ENCODE peak calls at places on chromosome 15, in six cellular contexts. H, A, K, U, R and Q are unnamed samples. For H3K27me3, the result is how much of the 10 kb centered on the place peaks cover.

GRCh38 chr15:69668963-69669362 is 216.3 kb downstream of the RPLP1 start:
- DNase-seq in R (no peak), U (no peak), A (peak), K (no peak), H (peak), Q (no peak)

GRCh38 chr15:45555914-45556608 is 31.1 kb upstream of the BLOC1S6 start:
- DNase-seq in K (no peak), A (no peak), U (no peak), R (no peak), H (peak), Q (no peak)

GRCh38 chr15:77642019-77642418 is 9.3 kb upstream of the LINGO1 start:
- DNase-seq in U (no peak), R (no peak), H (no peak), K (no peak), A (no peak), Q (no peak)

GRCh38 chr15:74176262-74177208 is 3.0 kb downstream of the ISLR start:
- DNase-seq in R (peak), U (no peak), H (no peak), A (no peak), K (no peak), Q (no peak)

GRCh38 chr15:22877607-22878006 is 39.1 kb downstream of the NIPA2 start:
- DNase-seq in A (no peak), K (no peak), H (no peak), R (no peak), U (no peak), Q (no peak)

GRCh38 chr15:51129513-51130197 is 34.9 kb upstream of the TNFAIP8L3 start:
- DNase-seq in H (no peak), A (peak), K (no peak), U (no peak), R (no peak), Q (no peak)

GRCh38 chr15:60035344-60035743 is 31.2 kb downstream of the FOXB1 start:
- DNase-seq in R (no peak), U (no peak), K (no peak), A (no peak), H (no peak), Q (no peak)

GRCh38 chr15:41150279-41150678 is 34.2 kb upstream of the INO80 start:
- DNase-seq in A (no peak), K (no peak), R (no peak), U (no peak), H (no peak), Q (no peak)

GRCh38 chr15:72271895-72272212 is 500 bp downstream of the PARP6 start:
- DNase-seq in U (peak), H (peak), K (no peak), R (no peak), A (no peak), Q (no peak)

GRCh38 chr15:53851110-53851833 is 91.8 kb upstream of the WDR72 start:
- DNase-seq in K (no peak), R (no peak), H (no peak), A (peak), U (no peak), Q (no peak)

GRCh38 chr15:29400701-29401100 is 131.1 kb upstream of the NSMCE3 start:
- DNase-seq in A (no peak), H (no peak), U (no peak), R (no peak), K (no peak), Q (no peak)

GRCh38 chr15:58065445-58066041 is at the start of gene ALDH1A2:
- DNase-seq in A (peak), U (peak), K (no peak), H (no peak), R (peak), Q (no peak)

GRCh38 chr15:58078591-58078990 is 13.1 kb upstream of the ALDH1A2 start:
- DNase-seq in K (no peak), R (no peak), H (no peak), U (no peak), A (no peak), Q (no peak)

GRCh38 chr15:38589502-38589901 is 24.9 kb upstream of the RASGRP1 start:
- DNase-seq in R (no peak), U (no peak), A (no peak), K (peak), H (no peak), Q (no peak)

GRCh38 chr15:51887887-51888592 is 58.6 kb downstream of the TMOD3 start:
- DNase-seq in H (no peak), R (no peak), U (no peak), K (no peak), A (no peak), Q (no peak)

GRCh38 chr15:78012643-78013077 is 64.9 kb downstream of the TBC1D2B start:
- DNase-seq in K (no peak), R (peak), H (peak), A (peak), U (no peak), Q (no peak)

GRCh38 chr15:41148065-41148464 is 32.0 kb upstream of the INO80 start:
- DNase-seq in R (no peak), K (no peak), H (no peak), A (no peak), U (no peak), Q (no peak)

GRCh38 chr15:38320181-38320580 is 67.5 kb downstream of the SPRED1 start:
- DNase-seq in K (no peak), R (no peak), H (no peak), A (no peak), U (no peak), Q (no peak)

GRCh38 chr15:58459562-58459961 is 27.8 kb downstream of the LIPC start:
- DNase-seq in U (no peak), A (peak), K (no peak), R (no peak), H (peak), Q (no peak)

GRCh38 chr15:74221399-74222230 is 14.5 kb upstream of the CCDC33 start:
- DNase-seq in U (no peak), A (no peak), R (no peak), K (no peak), H (no peak), Q (no peak)

GRCh38 chr15:40323953-40324937 is 753 bp downstream of the INAFM2 start:
- DNase-seq in A (no peak), R (peak), K (no peak), U (peak), H (no peak), Q (no peak)

GRCh38 chr15:41969851-41970431 is 2.4 kb downstream of the EHD4 start:
- DNase-seq in H (peak), R (no peak), A (peak), U (peak), K (no peak), Q (no peak)

GRCh38 chr15:38073278-38073930 is 139.0 kb downstream of the TMCO5A start:
- DNase-seq in R (no peak), A (no peak), H (peak), K (no peak), U (peak), Q (no peak)

GRCh38 chr15:33194704-33195261 is at the start of gene FMN1:
- DNase-seq in U (peak), K (peak), A (peak), H (peak), R (peak), Q (peak)

GRCh38 chr15:91930092-91930491 is 76.6 kb downstream of the SLCO3A1 start:
- DNase-seq in U (no peak), H (no peak), A (no peak), R (no peak), K (no peak), Q (no peak)

GRCh38 chr15:88709960-88710715 is 71.3 kb downstream of the ISG20 start:
- DNase-seq in R (no peak), K (no peak), A (no peak), U (no peak), H (no peak), Q (no peak)

GRCh38 chr15:76183906-76184639 is 124.3 kb downstream of the TMEM266 start:
- DNase-seq in U (no peak), H (no peak), A (no peak), R (no peak), K (no peak), Q (no peak)

GRCh38 chr15:47186071-47186470 is 531.2 kb upstream of the SEMA6D start:
- DNase-seq in K (no peak), U (no peak), H (no peak), R (no peak), A (no peak), Q (no peak)

DNA sequence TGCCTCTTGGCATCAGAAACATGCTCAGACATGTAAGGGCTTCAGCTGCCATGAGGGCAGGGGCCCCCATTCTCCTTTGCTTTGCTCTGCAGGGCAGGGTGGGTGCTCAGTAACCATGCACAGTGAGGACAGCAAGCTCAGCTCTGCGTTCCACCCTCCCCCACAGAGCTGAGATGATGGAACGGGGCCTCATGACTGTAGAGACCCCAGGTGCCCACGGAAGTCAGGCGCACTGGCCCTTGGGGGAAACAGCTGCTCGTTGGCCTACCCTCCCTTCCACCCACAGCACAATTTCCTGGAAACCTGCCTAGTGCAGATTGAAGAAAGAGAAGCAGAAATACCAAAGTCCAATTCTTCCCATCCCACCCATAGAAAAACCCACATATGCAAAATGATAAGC is 10.5 kb downstream of the CTXND1 start:
- DNase-seq in H (no peak), A (no peak), K (no peak), U (no peak), R (no peak), Q (no peak)
- H3K27me3 ChIP-seq in H (under half), A (under half), K (under half), U (under half), R (under half), Q (under half)

GRCh38 chr15:28133281-28133680 is 34.2 kb upstream of the OCA2 start:
- DNase-seq in H (no peak), U (no peak), R (no peak), A (no peak), K (no peak), Q (no peak)
- H3K4me3 ChIP-seq in H (no peak), U (no peak), R (no peak), A (no peak), K (no peak), Q (peak)

DNA sequence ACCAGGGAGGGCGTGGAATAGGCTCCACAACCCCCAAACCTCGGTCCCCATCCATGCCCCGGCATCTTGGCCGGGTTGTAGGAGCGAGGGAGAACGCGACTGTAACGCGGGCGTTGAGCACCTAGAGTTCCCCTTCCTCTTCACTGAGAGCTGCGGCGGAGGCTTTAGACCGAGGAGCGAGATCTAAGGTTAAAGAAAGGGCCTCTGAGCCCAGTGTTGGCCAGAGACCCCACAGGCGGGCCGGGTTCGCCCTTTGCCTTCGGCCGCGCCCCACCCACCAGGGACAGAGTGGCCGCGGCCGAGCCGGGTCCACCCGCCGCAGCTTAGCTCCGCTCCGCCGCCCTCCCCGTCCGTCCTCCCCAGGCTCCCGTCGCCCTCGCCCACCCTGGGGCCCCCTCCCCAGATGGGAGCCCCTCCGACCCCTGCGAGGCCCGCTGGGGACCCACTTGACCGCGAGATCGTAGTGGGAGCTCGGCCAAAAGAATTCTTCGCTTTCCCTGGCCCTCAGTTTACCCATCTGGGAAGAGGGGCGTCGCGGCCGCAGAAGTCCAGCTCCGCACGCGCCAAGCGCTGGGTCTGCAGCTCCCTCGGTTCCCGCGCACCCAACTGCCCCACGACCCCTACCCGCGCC is 425 bp downstream of the ANPEP start:
- DNase-seq in A (no peak), H (no peak), R (no peak), U (no peak), K (no peak), Q (no peak)
- H3K27me3 ChIP-seq in A (under half), H (under half), R (under half), U (under half), K (under half), Q (under half)

GRCh38 chr15:96323250-96324162 is 7.0 kb upstream of the NR2F2 start:
- DNase-seq in K (no peak), A (no peak), H (no peak), U (peak), R (no peak), Q (no peak)
- H3K4me3 ChIP-seq in K (peak), A (no peak), H (no peak), U (peak), R (no peak), Q (peak)